ENCODE peak calls at places on chromosome 1, in seven cellular contexts. S, Y, K, V, F, X and T are unnamed samples.

GRCh38 chr1:189693140-189693539 is 784.5 kb downstream of the BRINP3 start:
- DNase-seq in Y (no peak), K (no peak), S (no peak), F (no peak), V (no peak), X (no peak), T (no peak)

GRCh38 chr1:82318265-82318664 is 517.5 kb downstream of the ADGRL2 start:
- DNase-seq in S (no peak), F (no peak), Y (no peak), V (no peak), X (no peak), K (no peak), T (no peak)

GRCh38 chr1:79110749-79111148 is 104.2 kb upstream of the ADGRL4 start:
- DNase-seq in K (no peak), S (no peak), Y (no peak), F (no peak), X (no peak), V (no peak), T (no peak)

GRCh38 chr1:212002536-212002935 is 32.8 kb downstream of the INTS7 start:
- DNase-seq in F (no peak), X (no peak), V (no peak), K (no peak), S (no peak), Y (no peak), T (no peak)

GRCh38 chr1:210467440-210468040 is 138.8 kb downstream of the HHAT start:
- DNase-seq in S (no peak), F (no peak), K (no peak), X (no peak), V (no peak), Y (no peak), T (no peak)

GRCh38 chr1:55478742-55479141 is 263.6 kb upstream of the USP24 start:
- DNase-seq in Y (no peak), S (no peak), X (no peak), V (no peak), F (no peak), K (no peak), T (no peak)

GRCh38 chr1:31064115-31064514 is 1.4 kb downstream of the PUM1 start:
- DNase-seq in V (no peak), X (no peak), K (no peak), Y (no peak), F (no peak), S (no peak), T (no peak)

GRCh38 chr1:56719171-56719570 is 74.1 kb downstream of the PRKAA2 start:
- DNase-seq in K (no peak), Y (no peak), V (no peak), F (no peak), S (no peak), X (no peak), T (no peak)

GRCh38 chr1:219174672-219175564 is 1.2 kb downstream of the LYPLAL1 start:
- DNase-seq in Y (peak), S (peak), X (no peak), V (peak), K (no peak), F (no peak), T (peak)

GRCh38 chr1:225424562-225425210 is 3.2 kb downstream of the LBR start:
- DNase-seq in X (no peak), Y (no peak), K (no peak), V (no peak), F (no peak), S (no peak), T (no peak)

GRCh38 chr1:55958498-55958897 is 620.9 kb downstream of the PLPP3 start:
- DNase-seq in K (no peak), Y (no peak), V (no peak), X (no peak), S (no peak), F (no peak), T (no peak)

GRCh38 chr1:15148475-15148874 is 5.1 kb upstream of the TMEM51 start:
- DNase-seq in S (no peak), X (no peak), Y (no peak), F (no peak), K (no peak), V (no peak), T (no peak)

GRCh38 chr1:9233241-9233941 is 1.2 kb upstream of the H6PD start:
- DNase-seq in K (peak), Y (peak), F (peak), V (peak), X (peak), S (peak), T (peak)
- TF ChIP-seq POLR2A in K (no peak), Y (peak), F (peak), V (no peak), X (no peak), S (peak), T (peak)

DNA sequence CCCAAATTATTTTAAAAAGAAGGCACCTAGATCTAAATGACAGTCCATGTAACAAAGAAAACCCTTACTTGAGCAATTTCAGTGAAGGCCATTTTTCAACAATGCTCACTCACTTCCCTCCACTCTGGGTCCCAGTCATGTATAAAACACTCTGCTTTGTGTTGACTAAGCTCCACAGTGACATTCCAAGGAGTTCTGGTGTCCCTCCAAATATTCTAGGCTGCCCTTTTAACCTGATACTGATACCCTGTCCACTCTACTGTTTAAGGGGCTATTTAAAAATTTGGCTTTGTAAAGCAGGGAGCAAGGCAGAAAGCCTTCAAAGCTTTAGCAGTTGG is 73.6 kb downstream of the GNG12 start:
- DNase-seq in S (no peak), X (no peak), Y (no peak), F (no peak), V (no peak), K (no peak), T (no peak)
- H3K27ac ChIP-seq in S (peak), X (peak), Y (peak), F (peak), V (peak), K (peak), T (peak)

DNA sequence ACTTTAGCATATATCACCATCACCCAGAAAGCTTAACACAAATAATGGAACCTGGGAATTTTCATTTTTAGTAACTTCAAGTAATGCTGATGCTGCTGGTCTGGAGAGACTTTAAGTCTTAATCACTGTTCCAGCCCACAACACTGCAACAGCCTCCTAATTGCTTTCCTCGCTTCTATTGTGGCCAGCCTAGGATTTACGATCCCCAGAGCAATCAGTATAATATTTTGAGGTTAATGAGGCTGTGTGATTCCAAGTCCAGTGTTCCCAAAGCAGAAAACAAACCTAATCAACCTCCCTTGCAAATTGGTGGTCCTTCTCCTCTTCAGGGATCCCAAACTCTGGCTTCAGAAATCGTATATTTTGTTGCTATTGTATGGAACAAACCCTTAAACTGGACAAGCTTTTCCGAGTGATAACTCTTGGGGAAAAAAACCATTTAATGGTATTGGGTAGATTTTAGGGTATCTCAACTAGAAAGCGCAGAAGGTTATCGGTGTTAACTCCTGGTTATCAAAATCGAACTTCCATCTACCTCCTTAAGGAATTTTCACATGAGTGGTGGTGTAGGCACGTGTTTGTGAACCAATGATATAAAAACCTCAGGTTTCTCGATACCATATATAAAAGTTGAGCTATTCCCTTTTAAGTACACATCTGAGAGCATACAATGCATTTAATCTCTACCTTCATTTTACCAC is 50.0 kb upstream of the BOLA1 start:
- DNase-seq in X (no peak), K (no peak), S (no peak), F (no peak), Y (no peak), V (no peak), T (no peak)
- TF ChIP-seq POLR2A in X (no peak), K (no peak), S (no peak), F (no peak), Y (no peak), V (no peak), T (no peak)

DNA sequence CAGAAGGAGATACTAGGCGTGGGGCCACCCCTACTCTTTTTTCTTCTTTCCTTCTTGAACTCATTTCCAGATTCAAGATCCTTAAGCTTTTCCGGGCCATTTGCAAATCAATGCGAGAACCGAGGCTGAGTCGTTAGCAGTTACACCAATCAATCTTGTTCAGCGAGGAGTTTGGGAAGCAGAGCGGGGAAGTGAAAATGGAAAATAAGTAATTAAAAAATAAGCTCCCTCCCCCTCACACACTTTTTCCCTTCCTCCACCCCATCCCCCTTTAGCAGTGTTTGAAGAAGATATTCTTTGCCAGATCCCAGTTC is 1.7 kb upstream of the NEGR1 start:
- DNase-seq in F (no peak), Y (no peak), X (no peak), K (no peak), S (no peak), V (no peak), T (no peak)
- H3K27ac ChIP-seq in F (peak), Y (peak), X (peak), K (peak), S (peak), V (peak), T (peak)

GRCh38 chr1:157045251-157046218 is at the start of gene ARHGEF11:
- DNase-seq in Y (peak), X (peak), F (peak), K (peak), V (peak), S (peak), T (peak)
- TF ChIP-seq POLR2A in Y (peak), X (no peak), F (no peak), K (no peak), V (no peak), S (no peak), T (peak)

DNA sequence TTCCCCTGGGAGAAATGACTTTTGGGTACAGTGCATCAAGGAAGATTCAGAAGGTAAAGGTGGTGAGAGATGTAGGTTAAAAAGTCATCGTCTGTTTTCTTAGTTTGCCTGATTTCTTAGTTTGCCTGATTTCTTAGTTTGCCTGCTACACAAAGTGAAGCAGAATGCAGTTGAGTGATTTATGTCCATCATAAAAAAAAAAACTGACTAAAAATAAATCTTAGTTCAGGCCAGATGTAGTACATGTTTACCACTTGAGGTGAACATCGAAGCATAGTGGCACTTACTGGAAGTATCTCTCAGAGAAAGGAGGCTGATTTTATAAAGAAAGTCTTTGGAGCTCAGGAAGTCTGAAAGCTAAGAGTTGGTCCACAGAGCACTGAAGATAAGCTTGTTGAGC is 79.5 kb downstream of the LRRC8D start:
- DNase-seq in X (no peak), Y (no peak), V (no peak), F (no peak), K (no peak), S (no peak), T (no peak)
- H3K27ac ChIP-seq in X (no peak), Y (no peak), V (no peak), F (no peak), K (no peak), S (no peak), T (no peak)

DNA sequence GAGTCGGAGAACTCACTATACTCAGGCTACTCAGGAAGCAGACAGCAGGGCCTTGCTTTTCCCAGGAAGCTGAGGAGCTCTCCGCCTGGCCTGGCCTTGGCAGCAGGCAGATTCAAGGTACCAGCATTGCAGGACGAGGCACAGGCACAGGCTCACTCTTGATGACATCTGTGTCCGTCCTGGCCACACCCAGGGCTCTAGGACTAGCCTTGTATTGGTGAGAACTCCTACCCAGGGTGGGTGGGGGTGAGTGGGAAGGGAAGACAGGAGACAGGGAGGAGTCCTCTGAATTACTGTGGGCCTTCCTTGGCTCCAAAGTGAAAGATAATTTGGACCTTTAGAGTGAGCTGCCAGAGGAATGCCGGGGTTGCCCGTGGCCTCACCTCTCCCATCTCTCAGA is 32.0 kb upstream of the ARTN start:
- DNase-seq in V (no peak), Y (no peak), S (no peak), K (no peak), X (no peak), F (no peak), T (no peak)
- TF ChIP-seq POLR2A in V (no peak), Y (no peak), S (no peak), K (no peak), X (no peak), F (no peak), T (no peak)

DNA sequence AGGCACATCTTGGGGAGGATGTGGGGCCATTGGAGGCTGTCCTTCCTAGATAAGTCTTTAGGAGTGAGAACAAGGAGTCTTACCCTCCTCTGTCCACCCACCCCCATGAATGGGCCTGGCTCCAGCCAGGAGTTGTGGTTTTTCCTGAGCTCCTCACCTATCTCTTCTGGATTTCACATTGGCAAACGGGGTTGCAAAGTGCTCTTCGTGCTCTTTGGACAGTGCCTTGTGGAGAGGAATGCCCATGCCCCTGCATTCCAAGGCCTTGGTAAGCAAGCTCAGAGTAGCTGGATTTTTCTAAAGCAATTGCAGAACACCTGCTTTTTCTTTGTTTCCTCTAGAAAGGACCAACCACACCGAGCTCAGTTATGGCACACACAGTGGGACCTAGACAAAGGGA is 152.1 kb upstream of the CAMK1G start:
- DNase-seq in S (no peak), Y (no peak), K (no peak), F (no peak), V (no peak), X (no peak), T (no peak)
- H3K27ac ChIP-seq in S (no peak), Y (no peak), K (no peak), F (no peak), V (peak), X (no peak), T (no peak)

GRCh38 chr1:19861034-19861433 is 21.2 kb upstream of the OTUD3 start:
- DNase-seq in F (no peak), X (no peak), S (peak), V (no peak), Y (peak), K (no peak), T (no peak)

GRCh38 chr1:19861842-19862530 is 20.2 kb upstream of the OTUD3 start:
- DNase-seq in V (no peak), F (no peak), K (no peak), S (no peak), Y (no peak), X (no peak), T (no peak)

GRCh38 chr1:19859876-19860275 is 22.3 kb upstream of the OTUD3 start:
- DNase-seq in F (no peak), X (no peak), Y (no peak), S (no peak), V (no peak), K (no peak), T (no peak)

GRCh38 chr1:19860418-19860817 is 21.8 kb upstream of the OTUD3 start:
- DNase-seq in S (peak), X (no peak), V (no peak), K (no peak), F (no peak), Y (no peak), T (no peak)

GRCh38 chr1:19858894-19859293 is 23.3 kb upstream of the OTUD3 start:
- DNase-seq in S (no peak), K (no peak), X (no peak), Y (no peak), F (no peak), V (no peak), T (no peak)
- TF ChIP-seq POLR2A in S (no peak), K (no peak), X (no peak), Y (no peak), F (no peak), V (no peak), T (no peak)

GRCh38 chr1:84996846-84997666 is at the start of gene MCOLN2:
- DNase-seq in V (no peak), K (peak), Y (peak), S (peak), F (peak), X (no peak), T (peak)
- H3K27ac ChIP-seq in V (no peak), K (no peak), Y (no peak), S (peak), F (peak), X (no peak), T (no peak)